ENCODE peak calls at places on chromosomes 3 and 15, in seven cellular contexts. U is Panc1, C is HepG2, Z is SK-N-SH, D is HCT116, Y is K562, Q is H1. A is an unnamed sample.

GRCh38 chr3:107198522-107199271 is 178.5 kb upstream of the CCDC54 start:
- DNase-seq in U (no peak), C (no peak), Z (no peak), D (no peak), Y (no peak), Q (no peak), A (no peak)

GRCh38 chr15:47484119-47484518 is 233.2 kb upstream of the SEMA6D start:
- DNase-seq in U (no peak), C (no peak), Z (no peak), D (no peak), Y (no peak), Q (no peak), A (no peak)

GRCh38 chr3:62876064-62876463 is 848 bp upstream of the CADPS start:
- DNase-seq in U (no peak), C (peak; percentile 20), Z (peak; percentile 2), D (no peak), Y (no peak), Q (peak; percentile 87), A (no peak)

GRCh38 chr3:119731545-119732343 is 28.9 kb downstream of the CFAP91 start:
- DNase-seq in U (no peak), C (no peak), Z (no peak), D (no peak), Y (no peak), Q (no peak), A (no peak)

GRCh38 chr15:90701880-90702630 is 15.1 kb upstream of the BLM start:
- DNase-seq in U (no peak), C (no peak), Z (no peak), D (no peak), Y (no peak), Q (no peak), A (no peak)

GRCh38 chr3:72665701-72666443 is 182.4 kb downstream of the SHQ1 start:
- DNase-seq in U (no peak), C (no peak), Z (peak; percentile 82), D (no peak), Y (peak; percentile 44), Q (peak; percentile 87), A (no peak)

GRCh38 chr15:89003865-89004725 is 84.2 kb upstream of the ABHD2 start:
- DNase-seq in U (no peak), C (peak; percentile 41), Z (peak; percentile 65), D (no peak), Y (peak; percentile 60), Q (no peak), A (no peak)

GRCh38 chr15:60592386-60593339 is 113.7 kb upstream of the ICE2 start:
- DNase-seq in U (no peak), C (peak; percentile 74), Z (peak; percentile 88), D (no peak), Y (peak; percentile 35), Q (peak; percentile 81), A (no peak)

GRCh38 chr3:97689962-97690361 is 74.6 kb upstream of the ARL6 start:
- DNase-seq in U (no peak), C (no peak), Z (no peak), D (no peak), Y (no peak), Q (no peak), A (no peak)

GRCh38 chr3:110815008-110815583 is 256.5 kb upstream of the NECTIN3 start:
- DNase-seq in U (no peak), C (no peak), Z (peak; percentile 1), D (peak; percentile 89), Y (no peak), Q (no peak), A (no peak)

GRCh38 chr3:148950806-148951205 is 40.5 kb upstream of the GYG1 start:
- DNase-seq in U (no peak), C (peak; percentile 16), Z (no peak), D (peak; percentile 15), Y (no peak), Q (no peak), A (no peak)

GRCh38 chr3:147299656-147300055 is 106.7 kb downstream of the ZIC4 start:
- DNase-seq in U (no peak), C (no peak), Z (no peak), D (no peak), Y (no peak), Q (no peak), A (no peak)

GRCh38 chr3:129917423-129918007 is 24.0 kb upstream of the TMCC1 start:
- DNase-seq in U (no peak), C (no peak), Z (no peak), D (no peak), Y (no peak), Q (no peak), A (no peak)

GRCh38 chr3:4394048-4394447 is 73.0 kb downstream of the SUMF1 start:
- DNase-seq in U (no peak), C (no peak), Z (no peak), D (no peak), Y (no peak), Q (no peak), A (no peak)

GRCh38 chr3:141454906-141455602 is 31.8 kb upstream of the RASA2 start:
- DNase-seq in U (peak; percentile 48), C (peak; percentile 77), Z (peak; percentile 75), D (peak; percentile 70), Y (peak; percentile 71), Q (no peak), A (peak; percentile 53)

GRCh38 chr3:156818890-156819289 is 7.3 kb upstream of the LEKR1 start:
- DNase-seq in U (no peak), C (no peak), Z (no peak), D (peak; percentile 59), Y (no peak), Q (no peak), A (no peak)

GRCh38 chr3:37554364-37554763 is 307.3 kb upstream of the CTDSPL start:
- DNase-seq in U (no peak), C (no peak), Z (no peak), D (no peak), Y (peak; percentile 55), Q (peak; percentile 81), A (no peak)

GRCh38 chr15:94305133-94305532 is 73.8 kb downstream of the MCTP2 start:
- DNase-seq in U (no peak), C (no peak), Z (no peak), D (no peak), Y (no peak), Q (no peak), A (no peak)

GRCh38 chr3:5115506-5116162 is 6.5 kb upstream of the ARL8B start:
- DNase-seq in U (no peak), C (no peak), Z (no peak), D (no peak), Y (no peak), Q (no peak), A (no peak)

GRCh38 chr15:78325092-78325843 is 14.9 kb upstream of the CRABP1 start:
- DNase-seq in U (no peak), C (no peak), Z (no peak), D (no peak), Y (no peak), Q (no peak), A (no peak)

DNA sequence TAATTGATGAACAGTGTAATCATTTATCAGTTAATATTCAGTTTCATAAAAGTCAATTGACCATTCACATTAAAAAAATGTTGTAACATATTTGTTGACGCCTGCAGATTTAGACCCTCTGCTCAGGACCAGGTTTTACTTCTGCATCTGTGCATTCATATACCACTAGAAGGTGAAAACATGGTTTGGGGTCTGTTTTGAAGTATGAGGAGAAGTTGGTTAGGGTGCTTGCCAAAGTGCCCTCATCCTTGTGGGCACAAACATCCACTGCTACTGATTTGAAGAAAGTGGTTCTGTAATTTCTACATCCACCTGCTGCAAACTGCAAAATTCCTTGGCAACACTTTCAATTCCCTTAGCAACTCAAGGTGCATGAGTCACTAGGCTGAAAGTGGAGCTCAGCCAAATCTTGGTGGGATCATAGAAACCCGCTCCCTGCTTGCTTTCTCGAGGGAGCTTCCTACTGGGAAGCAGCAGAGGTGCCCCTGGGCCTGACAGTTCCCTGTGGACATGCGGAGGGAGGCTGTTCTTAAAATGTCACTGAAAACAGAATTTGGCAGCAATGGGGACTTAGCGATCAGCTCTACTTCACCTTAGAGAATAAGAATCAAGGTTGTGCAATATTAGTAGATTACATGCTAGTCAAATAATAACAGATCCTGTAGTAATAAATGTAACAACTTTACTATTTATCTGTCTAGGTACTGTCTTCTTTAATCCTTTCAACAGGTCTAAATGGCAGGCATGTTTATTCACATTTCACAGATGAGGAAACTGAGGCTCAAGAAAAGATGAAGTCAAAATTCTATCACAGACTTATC is 301.0 kb upstream of the TBL1XR1 start:
- DNase-seq in U (no peak), C (no peak), Z (no peak), D (no peak), Y (no peak), Q (no peak), A (no peak)
- TF ChIP-seq SIN3A in U (no peak), C (no peak), Z (no peak), D (no peak), Y (no peak), Q (no peak), A (no peak)

DNA sequence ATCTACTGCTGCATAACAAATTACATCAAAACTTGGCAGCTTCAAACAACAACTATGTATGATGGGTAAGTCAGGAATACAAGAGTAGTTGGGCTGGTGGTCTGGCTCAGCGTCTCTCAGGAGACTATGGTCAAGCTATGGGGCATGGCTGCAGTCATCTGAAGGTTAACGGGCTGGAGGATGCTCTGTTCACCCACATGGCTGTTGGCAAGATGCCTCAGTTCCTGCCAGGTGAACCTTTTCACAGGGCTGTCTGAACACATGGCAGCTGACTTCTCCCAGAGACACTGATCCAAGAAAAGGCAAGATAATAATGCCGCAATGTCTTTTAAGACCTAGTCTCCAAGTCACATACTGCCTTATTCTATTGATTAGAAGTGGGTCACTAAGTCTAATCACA is 63.7 kb downstream of the GPR176 start:
- DNase-seq in U (no peak), C (no peak), Z (no peak), D (no peak), Y (no peak), Q (no peak), A (no peak)
- TF ChIP-seq SIN3A in U (no peak), C (no peak), Z (no peak), D (no peak), Y (no peak), Q (no peak), A (no peak)

DNA sequence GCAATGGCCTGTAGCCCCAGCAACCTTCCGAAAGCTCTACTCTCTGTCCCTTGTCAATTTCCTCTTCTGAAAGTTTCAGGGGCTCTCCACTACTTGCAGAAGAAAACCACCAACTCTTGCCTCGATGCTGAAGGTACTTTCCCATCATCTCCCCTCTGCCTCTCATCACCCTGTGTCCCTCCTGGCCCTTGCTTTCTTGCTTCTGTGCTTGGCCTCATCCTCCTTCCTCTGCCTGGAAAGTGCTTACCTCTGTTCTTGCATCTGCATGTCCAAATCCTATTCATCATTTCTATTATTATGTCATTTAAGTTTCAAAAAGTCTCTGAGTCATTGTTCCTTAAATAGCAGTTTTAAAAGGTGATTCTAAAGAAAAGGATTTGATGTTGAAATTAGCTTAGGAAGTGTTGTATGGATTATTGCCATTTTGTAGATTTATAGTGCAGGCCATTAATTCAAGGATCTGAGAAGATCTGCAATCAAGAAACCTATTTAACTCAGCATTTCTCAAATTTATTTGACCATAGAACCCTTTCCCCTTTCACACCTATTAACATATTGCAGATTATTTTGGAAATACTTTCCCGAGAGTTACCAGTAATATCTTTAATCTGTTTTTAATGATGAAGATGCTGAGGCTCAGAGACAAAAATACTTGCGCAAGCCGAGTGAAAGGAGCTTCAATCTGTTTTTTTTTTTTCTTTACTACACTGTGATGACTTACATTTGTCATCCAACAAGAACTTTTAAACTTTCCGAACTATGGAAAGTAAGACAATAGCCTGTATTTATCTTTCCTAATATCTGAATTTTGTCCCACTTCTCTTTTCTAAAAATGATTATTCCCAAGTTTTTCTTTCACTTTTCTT is 22.3 kb upstream of the CFAP161 start:
- DNase-seq in U (no peak), C (no peak), Z (no peak), D (no peak), Y (no peak), Q (no peak), A (peak; percentile 43)
- TF ChIP-seq SIN3A in U (no peak), C (no peak), Z (no peak), D (no peak), Y (no peak), Q (no peak), A (no peak)

GRCh38 chr3:132210476-132211346 is 106.5 kb upstream of the ACP3 start:
- DNase-seq in U (peak; percentile 18), C (peak; percentile 6), Z (peak; percentile 8), D (peak; percentile 39), Y (no peak), Q (peak; percentile 84), A (no peak)
- TF ChIP-seq SIN3A in U (no peak), C (no peak), Z (no peak), D (no peak), Y (no peak), Q (no peak), A (no peak)